ENCODE peak calls at places on chromosomes 12 and 14, in five cellular contexts. I is neural progenitor cell, T is endothelial cell of umbilical vein, A is lower lobe of right lung, X is colonic mucosa. P is an unnamed sample. For H3K27me3, the result is how much of the 10 kb centered on the place peaks cover.

GRCh38 chr14:104865631-104866441 is 768 bp downstream of the CEP170B start:
- DNase-seq in A (peak), T (peak), I (peak), X (peak), P (peak)

GRCh38 chr14:76985540-76986260 is 42.8 kb downstream of the IRF2BPL start:
- DNase-seq in T (no peak), X (no peak), I (peak), A (no peak), P (no peak)

GRCh38 chr12:56129210-56129691 is 1.2 kb downstream of the ESYT1 start:
- DNase-seq in I (peak), A (peak), T (peak), X (peak), P (peak)

GRCh38 chr12:129693731-129694130 is 210.1 kb downstream of the TMEM132D start:
- DNase-seq in I (no peak), X (no peak), A (no peak), T (no peak), P (no peak)

GRCh38 chr12:23555808-23556207 is 393.7 kb downstream of the SOX5 start:
- DNase-seq in I (no peak), A (no peak), T (no peak), X (no peak), P (no peak)

GRCh38 chr12:27703720-27704452 is 6.7 kb upstream of the MRPS35 start:
- DNase-seq in A (peak), T (peak), X (peak), I (peak), P (peak)

GRCh38 chr14:45065951-45066350 is 18.0 kb upstream of the PRPF39 start:
- DNase-seq in A (no peak), X (no peak), I (no peak), T (no peak), P (no peak)

GRCh38 chr12:27828196-27828595 is 48.2 kb upstream of the MANSC4 start:
- DNase-seq in X (no peak), I (no peak), A (no peak), T (no peak), P (no peak)

GRCh38 chr12:49946497-49946896 is 4.0 kb upstream of the AQP2 start:
- DNase-seq in I (no peak), A (no peak), X (no peak), T (no peak), P (no peak)
- H3K27me3 ChIP-seq in I (under half), A (under half), X (under half), T (under half), P (under half)

GRCh38 chr14:87522575-87522974 is 470.4 kb downstream of the GALC start:
- DNase-seq in A (no peak), X (no peak), I (peak), T (no peak), P (peak)
- TF ChIP-seq CTCF in A (no peak), X (no peak), I (peak), T (no peak), P (peak)

DNA sequence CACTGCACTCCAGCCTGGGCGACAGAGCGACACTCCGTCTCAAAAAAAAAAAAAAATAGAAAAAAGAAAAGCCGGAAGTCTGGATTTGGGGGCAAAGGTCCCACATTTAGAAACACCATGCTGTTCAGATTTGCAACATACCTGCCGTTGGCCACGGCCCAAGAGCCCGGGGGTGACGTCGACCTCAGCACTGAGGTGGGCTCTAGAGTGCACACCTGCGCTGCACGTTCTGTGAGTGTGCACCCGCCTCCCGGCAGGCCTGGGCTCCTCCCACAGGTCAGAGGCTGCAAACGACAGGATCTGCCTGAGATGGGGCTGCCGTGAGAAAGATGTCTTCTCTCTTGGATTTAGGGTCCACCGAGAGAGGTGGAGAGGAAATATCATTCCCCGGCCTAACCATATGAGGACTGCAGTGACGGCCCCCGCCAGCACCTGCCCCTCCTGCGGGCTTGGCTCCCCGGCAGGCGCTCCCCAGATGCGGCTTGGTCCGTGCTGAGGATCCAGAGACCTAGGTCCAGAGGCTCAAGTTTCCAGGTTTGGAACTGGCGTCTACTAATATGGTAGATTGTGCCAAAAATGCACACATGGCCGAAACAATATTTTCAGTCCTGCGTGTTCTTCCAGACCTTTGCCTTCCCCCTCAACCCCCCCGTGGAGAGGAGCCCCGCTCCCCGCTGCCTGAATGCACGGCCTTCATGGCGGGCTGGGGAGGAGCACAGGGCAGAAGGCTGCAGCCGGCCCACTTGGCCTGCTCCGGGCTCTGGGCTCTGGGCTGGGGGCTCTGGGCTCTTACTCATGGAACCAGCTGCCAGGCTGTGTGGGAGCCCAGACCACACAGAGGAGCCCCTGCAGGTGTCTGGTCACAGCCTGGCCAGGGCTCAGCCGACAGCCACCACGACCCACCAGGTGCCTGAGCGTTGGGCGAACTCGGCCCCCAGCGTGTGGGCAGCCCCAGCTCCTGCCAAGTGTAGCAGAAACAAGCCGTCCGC is 58.8 kb upstream of the FBRSL1 start:
- DNase-seq in A (no peak), X (peak), T (no peak), I (no peak), P (no peak)
- H3K27me3 ChIP-seq in A (under half), X (under half), T (under half), I (half or more), P (under half)

GRCh38 chr14:103105580-103106168 is 11.1 kb downstream of the EXOC3L4 start:
- DNase-seq in T (no peak), A (no peak), X (peak), I (no peak), P (peak)
- TF ChIP-seq CTCF in T (no peak), A (no peak), X (no peak), I (no peak), P (peak)

GRCh38 chr12:41013921-41014642 is 174.0 kb upstream of the PDZRN4 start:
- DNase-seq in T (peak), I (no peak), X (no peak), A (no peak), P (no peak)
- H3K27me3 ChIP-seq in T (under half), I (under half), X (under half), A (under half), P (under half)

GRCh38 chr12:44771485-44771884 is 104.6 kb downstream of the NELL2 start:
- DNase-seq in I (no peak), A (no peak), T (no peak), X (no peak), P (no peak)

GRCh38 chr12:44779766-44780165 is 96.3 kb downstream of the NELL2 start:
- DNase-seq in I (no peak), X (no peak), A (no peak), T (no peak), P (no peak)

GRCh38 chr12:44775916-44776315 is 100.2 kb downstream of the NELL2 start:
- DNase-seq in T (no peak), X (no peak), I (peak), A (no peak), P (no peak)

GRCh38 chr12:44780221-44780770 is 95.8 kb downstream of the NELL2 start:
- DNase-seq in T (no peak), A (no peak), I (no peak), X (no peak), P (no peak)

DNA sequence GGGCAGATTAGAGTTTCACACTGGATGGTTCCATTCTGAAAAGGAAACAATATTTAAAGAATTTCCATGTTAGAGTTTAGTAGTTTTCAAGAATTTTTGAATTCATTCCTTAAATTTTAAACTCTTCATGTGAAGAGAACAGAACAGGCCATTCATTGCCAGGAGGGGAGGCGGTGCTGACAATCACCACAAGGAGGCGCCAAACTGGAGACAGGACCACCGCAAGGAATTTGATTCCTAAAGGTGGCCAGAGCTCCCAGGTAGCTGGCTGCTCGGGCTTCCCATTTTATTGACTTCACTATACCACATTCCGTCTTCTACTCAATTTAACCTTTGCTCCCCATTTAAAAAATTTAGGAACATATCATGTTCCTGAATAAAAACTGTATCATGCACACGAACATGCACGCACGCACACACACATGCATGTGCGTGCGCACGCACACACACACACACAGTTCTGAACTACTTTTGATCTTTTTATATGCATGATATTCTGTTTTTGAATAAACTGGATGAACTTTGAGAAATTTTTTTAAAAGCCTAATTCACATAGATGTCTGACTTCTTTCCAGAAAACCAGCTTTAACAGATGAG is 101.2 kb downstream of the NELL2 start:
- DNase-seq in X (peak), I (peak), A (no peak), T (peak), P (peak)
- TF ChIP-seq CTCF in X (peak), I (peak), A (peak), T (peak), P (peak)

P was measured in WERI-Rb-1.